ENCODE peak calls at places on chromosomes 1 and 21, in ten cellular contexts. Q is tibial nerve, O is esophagus muscularis mucosa, I is prostate gland, A is suprapubic skin, M is BE2C, H is mucosa of descending colon, C is lower lobe of right lung, W is A673, V is adrenal gland. K is an unnamed sample.

GRCh38 chr1:180250883-180251509 is 20.9 kb downstream of the LHX4 start:
- DNase-seq in Q (no peak), O (no peak), I (no peak), A (no peak), M (no peak), H (no peak), C (no peak), W (no peak), V (no peak), K (no peak)

GRCh38 chr1:239233626-239234025 is 152.7 kb upstream of the CHRM3 start:
- DNase-seq in Q (no peak), O (no peak), I (no peak), A (no peak), M (no peak), H (no peak), C (no peak), W (no peak), V (no peak), K (no peak)

GRCh38 chr1:181936269-181936668 is 125.2 kb downstream of the ZNF648 start:
- DNase-seq in Q (no peak), O (no peak), I (no peak), A (no peak), M (no peak), H (no peak), C (no peak), W (no peak), V (no peak), K (no peak)

GRCh38 chr1:67880056-67880601 is 46.9 kb upstream of the GNG12 start:
- DNase-seq in Q (no peak), O (no peak), I (no peak), A (no peak), M (no peak), H (no peak), C (no peak), W (no peak), V (peak), K (peak)

GRCh38 chr1:78145105-78145580 is 99.4 kb downstream of the GIPC2 start:
- DNase-seq in Q (peak), O (no peak), I (peak), A (no peak), M (peak), H (peak), C (peak), W (peak), V (peak), K (peak)

GRCh38 chr1:145828368-145829016 is 4.5 kb downstream of the POLR3C start:
- DNase-seq in Q (no peak), O (no peak), I (no peak), A (no peak), M (no peak), H (no peak), C (no peak), W (no peak), V (no peak), K (no peak)

GRCh38 chr1:57986432-57986831 is 560.1 kb downstream of the OMA1 start:
- DNase-seq in Q (no peak), O (no peak), I (no peak), A (no peak), M (no peak), H (no peak), C (no peak), W (no peak), V (no peak), K (no peak)

GRCh38 chr1:7409278-7409677 is 361.8 kb upstream of the VAMP3 start:
- DNase-seq in Q (no peak), O (no peak), I (peak), A (peak), M (no peak), H (peak), C (no peak), W (no peak), V (no peak), K (no peak)

GRCh38 chr1:201946224-201946908 is at the start of gene LMOD1:
- DNase-seq in Q (peak), O (peak), I (peak), A (peak), M (peak), H (peak), C (peak), W (peak), V (peak), K (peak)

GRCh38 chr1:70290248-70290647 is 64.3 kb downstream of the ANKRD13C start:
- DNase-seq in Q (no peak), O (no peak), I (no peak), A (no peak), M (no peak), H (no peak), C (no peak), W (no peak), V (no peak), K (no peak)

GRCh38 chr1:246364415-246364941 is 142.6 kb downstream of the SMYD3 start:
- DNase-seq in Q (no peak), O (no peak), I (no peak), A (no peak), M (no peak), H (no peak), C (no peak), W (no peak), V (no peak), K (no peak)
- H3K4me3 ChIP-seq in Q (no peak), O (no peak), I (no peak), A (no peak), M (no peak), H (no peak), C (no peak), W (no peak), V (no peak), K (no peak)

GRCh38 chr1:193183019-193183643 is 3.3 kb downstream of the B3GALT2 start:
- DNase-seq in Q (no peak), O (no peak), I (peak), A (no peak), M (peak), H (no peak), C (no peak), W (peak), V (no peak), K (peak)

GRCh38 chr1:193187114-193187513 is 701 bp upstream of the B3GALT2 start:
- DNase-seq in Q (no peak), O (no peak), I (no peak), A (no peak), M (no peak), H (no peak), C (no peak), W (no peak), V (no peak), K (no peak)

GRCh38 chr1:193184776-193185175 is 1.6 kb downstream of the B3GALT2 start:
- DNase-seq in Q (no peak), O (no peak), I (no peak), A (no peak), M (no peak), H (no peak), C (no peak), W (no peak), V (no peak), K (no peak)

GRCh38 chr1:193185861-193186714 is at the start of gene B3GALT2:
- DNase-seq in Q (no peak), O (no peak), I (peak), A (no peak), M (peak), H (no peak), C (no peak), W (peak), V (peak), K (peak)

DNA sequence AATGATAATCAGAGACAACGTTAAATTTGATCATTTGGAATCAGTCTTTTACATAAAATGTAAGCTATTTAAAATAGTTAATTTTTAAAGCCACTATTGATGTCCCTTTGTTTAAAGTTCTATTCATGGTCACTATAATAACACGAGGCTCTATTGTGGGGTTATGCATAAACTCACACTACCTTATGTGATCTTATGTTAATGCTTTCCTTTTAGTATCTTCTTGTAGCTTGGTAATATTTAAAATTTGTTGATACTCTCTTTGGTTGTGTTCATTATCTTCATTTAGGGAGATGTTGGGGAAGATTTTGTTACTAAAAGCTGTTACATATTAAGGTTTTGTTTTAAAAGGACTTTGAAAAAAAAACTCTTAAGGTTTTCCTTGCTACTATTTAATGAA is 1.2 kb downstream of the B3GALT2 start:
- DNase-seq in Q (no peak), O (no peak), I (no peak), A (no peak), M (no peak), H (no peak), C (no peak), W (no peak), V (no peak), K (no peak)
- H3K4me3 ChIP-seq in Q (peak), O (peak), I (peak), A (peak), M (peak), H (no peak), C (peak), W (peak), V (no peak), K (no peak)

DNA sequence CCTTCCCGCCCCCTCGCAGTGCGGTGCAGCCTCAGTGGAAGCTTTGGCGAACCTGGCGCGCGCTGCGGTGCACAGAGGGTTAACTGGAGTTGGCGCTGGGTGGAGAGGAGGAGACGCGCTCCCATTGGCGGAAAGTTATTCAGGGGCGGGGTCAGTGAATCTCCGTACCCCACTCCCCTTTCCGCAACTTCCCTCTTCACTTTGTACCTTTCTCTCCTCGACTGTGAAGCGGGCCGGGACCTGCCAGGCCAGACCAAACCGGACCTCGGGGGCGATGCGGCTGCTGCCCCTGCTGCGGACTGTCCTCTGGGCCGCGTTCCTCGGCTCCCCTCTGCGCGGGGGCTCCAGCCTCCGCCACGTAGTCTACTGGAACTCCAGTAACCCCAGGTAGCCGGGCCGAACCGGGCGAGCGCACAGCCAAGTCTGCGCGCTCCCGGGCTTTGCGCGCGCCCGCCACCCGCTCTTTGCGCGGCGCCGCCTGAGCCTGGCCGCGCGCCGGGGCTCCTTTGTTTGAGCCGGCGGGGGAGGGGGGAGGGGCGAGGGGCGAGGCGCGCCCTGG is at the start of gene EFNA4:
- DNase-seq in Q (peak), O (peak), I (peak), A (peak), M (peak), H (peak), C (peak), W (peak), V (peak), K (peak)
- H3K4me3 ChIP-seq in Q (peak), O (peak), I (peak), A (peak), M (peak), H (peak), C (peak), W (peak), V (peak), K (peak)

DNA sequence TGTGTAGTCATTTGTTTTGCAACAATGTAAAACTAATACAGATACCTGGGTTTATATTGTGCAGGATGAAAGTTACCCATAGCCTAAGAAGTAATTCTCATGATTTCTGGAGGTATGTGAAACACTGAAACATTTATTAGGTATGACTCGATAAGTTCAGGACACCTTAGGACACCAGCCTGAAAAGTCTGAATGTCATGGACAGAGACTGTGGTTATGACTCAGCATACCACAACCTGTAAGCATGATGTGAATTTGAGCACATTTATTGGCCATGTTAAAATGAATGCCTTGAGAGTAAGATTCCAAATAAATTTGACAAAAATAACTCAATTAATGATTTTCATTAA is 1471.7 kb upstream of the B3GALT2 start:
- DNase-seq in Q (no peak), O (no peak), I (no peak), A (no peak), M (no peak), H (no peak), C (no peak), W (no peak), V (no peak), K (no peak)
- H3K4me3 ChIP-seq in Q (no peak), O (no peak), I (no peak), A (no peak), M (no peak), H (no peak), C (no peak), W (no peak), V (no peak), K (no peak)

GRCh38 chr1:160069460-160070231 is at the start of gene KCNJ10:
- DNase-seq in Q (no peak), O (no peak), I (no peak), A (no peak), M (no peak), H (no peak), C (no peak), W (no peak), V (no peak), K (no peak)

GRCh38 chr1:160070243-160071163 is 543 bp upstream of the KCNJ10 start:
- DNase-seq in Q (peak), O (no peak), I (peak), A (peak), M (peak), H (peak), C (peak), W (peak), V (peak), K (peak)

GRCh38 chr1:160074865-160075264 is 4.9 kb upstream of the KCNJ10 start:
- DNase-seq in Q (no peak), O (no peak), I (no peak), A (no peak), M (no peak), H (no peak), C (no peak), W (no peak), V (no peak), K (no peak)

GRCh38 chr1:160068231-160068630 is 1.7 kb downstream of the KCNJ10 start:
- DNase-seq in Q (no peak), O (no peak), I (no peak), A (no peak), M (no peak), H (no peak), C (no peak), W (no peak), V (no peak), K (no peak)

DNA sequence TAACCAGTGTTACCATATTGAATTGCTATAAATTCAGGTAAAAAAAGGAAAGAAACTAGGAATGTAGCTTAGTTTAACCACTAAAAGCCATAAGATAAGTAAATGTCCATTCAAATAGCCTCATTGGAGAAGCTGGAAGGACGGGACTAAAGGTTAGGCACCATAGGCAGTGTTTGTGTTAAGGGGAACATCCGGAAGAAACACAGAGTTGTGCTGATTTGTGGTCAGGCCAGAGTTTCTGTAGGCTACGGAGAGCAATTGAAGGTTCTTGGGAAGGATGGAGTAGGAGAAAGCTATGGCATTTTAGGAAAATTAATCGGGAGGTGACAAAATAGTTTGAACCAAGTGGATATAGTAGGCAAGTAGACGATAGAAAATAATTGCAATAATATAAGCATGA is 1.3 kb upstream of the KCNJ10 start:
- DNase-seq in Q (no peak), O (no peak), I (no peak), A (no peak), M (no peak), H (no peak), C (no peak), W (no peak), V (no peak), K (no peak)
- H3K4me3 ChIP-seq in Q (no peak), O (no peak), I (no peak), A (no peak), M (no peak), H (no peak), C (no peak), W (no peak), V (no peak), K (no peak)

DNA sequence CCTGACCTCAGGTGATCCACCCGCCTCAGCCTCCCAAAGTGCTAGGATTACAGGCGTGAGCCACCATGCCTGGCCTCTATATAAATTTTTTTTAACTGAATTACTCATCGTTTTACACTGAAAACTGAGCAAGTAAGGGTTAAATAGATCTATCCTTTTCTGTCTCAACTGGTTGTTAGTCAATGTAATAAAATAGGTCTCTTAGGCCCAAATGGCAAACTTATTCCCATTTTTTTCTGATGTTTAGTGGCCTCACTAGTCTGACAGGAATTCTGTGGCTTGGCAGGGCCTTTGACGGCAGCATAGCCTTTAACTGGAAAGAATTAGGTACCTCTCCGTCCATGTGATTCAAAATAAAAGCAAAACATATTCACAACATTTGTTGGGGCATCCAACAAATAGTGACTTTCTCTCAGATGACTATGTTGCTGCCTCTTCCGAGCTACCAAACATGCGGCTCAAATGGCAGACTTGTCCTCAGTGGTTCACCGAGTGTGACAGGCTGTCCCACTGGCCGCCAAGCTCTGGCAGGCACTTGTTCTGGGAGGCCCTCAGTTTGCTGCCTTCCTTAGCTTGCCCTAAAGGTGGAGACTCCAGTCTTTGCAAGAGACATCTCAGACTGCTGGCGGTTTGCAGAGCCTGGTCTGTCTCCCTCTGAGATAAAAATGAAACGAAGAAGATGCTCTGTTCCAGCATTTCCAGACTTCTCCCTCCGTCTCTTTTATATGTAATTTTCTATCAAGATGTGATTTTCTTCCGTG is 17.4 kb downstream of the ATP1A4 start:
- DNase-seq in Q (no peak), O (no peak), I (no peak), A (no peak), M (no peak), H (no peak), C (no peak), W (peak), V (no peak), K (no peak)
- H3K4me3 ChIP-seq in Q (no peak), O (no peak), I (no peak), A (no peak), M (no peak), H (no peak), C (no peak), W (no peak), V (no peak), K (no peak)

DNA sequence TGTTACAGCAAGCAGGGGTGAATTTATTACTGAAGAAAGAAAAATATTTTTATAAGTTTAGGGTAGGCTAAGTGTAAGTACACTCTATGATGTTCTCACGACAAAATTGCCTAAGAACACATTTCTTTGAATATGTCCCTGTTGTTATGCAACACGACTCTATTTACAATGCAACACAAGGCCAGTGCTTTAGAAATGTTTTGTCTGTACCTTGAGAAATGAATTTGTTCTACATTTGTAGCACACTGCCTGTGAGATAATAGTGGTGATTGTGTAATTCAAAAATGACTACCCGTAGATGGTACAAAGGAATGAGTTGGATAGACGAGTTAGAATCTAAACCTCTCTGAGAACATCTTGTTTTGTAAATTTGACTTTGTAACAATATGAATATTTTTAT is 63.7 kb upstream of the IGSF5 start:
- DNase-seq in Q (no peak), O (no peak), I (no peak), A (no peak), M (no peak), H (no peak), C (no peak), W (no peak), V (no peak), K (no peak)
- H3K4me3 ChIP-seq in Q (no peak), O (no peak), I (no peak), A (no peak), M (no peak), H (no peak), C (no peak), W (no peak), V (no peak), K (no peak)

GRCh38 chr1:81519987-81520386 is 280.7 kb upstream of the ADGRL2 start:
- DNase-seq in Q (no peak), O (no peak), I (no peak), A (no peak), M (no peak), H (no peak), C (no peak), W (no peak), V (no peak), K (no peak)

GRCh38 chr1:81513796-81514354 is 286.9 kb upstream of the ADGRL2 start:
- DNase-seq in Q (no peak), O (no peak), I (no peak), A (no peak), M (no peak), H (no peak), C (no peak), W (no peak), V (no peak), K (no peak)

GRCh38 chr1:81512242-81512641 is 288.5 kb upstream of the ADGRL2 start:
- DNase-seq in Q (no peak), O (no peak), I (no peak), A (no peak), M (no peak), H (no peak), C (no peak), W (peak), V (no peak), K (no peak)

GRCh38 chr1:81517987-81518386 is 282.7 kb upstream of the ADGRL2 start:
- DNase-seq in Q (no peak), O (no peak), I (no peak), A (no peak), M (no peak), H (no peak), C (no peak), W (no peak), V (no peak), K (no peak)
- H3K4me3 ChIP-seq in Q (no peak), O (no peak), I (no peak), A (no peak), M (no peak), H (no peak), C (no peak), W (no peak), V (no peak), K (no peak)

DNA sequence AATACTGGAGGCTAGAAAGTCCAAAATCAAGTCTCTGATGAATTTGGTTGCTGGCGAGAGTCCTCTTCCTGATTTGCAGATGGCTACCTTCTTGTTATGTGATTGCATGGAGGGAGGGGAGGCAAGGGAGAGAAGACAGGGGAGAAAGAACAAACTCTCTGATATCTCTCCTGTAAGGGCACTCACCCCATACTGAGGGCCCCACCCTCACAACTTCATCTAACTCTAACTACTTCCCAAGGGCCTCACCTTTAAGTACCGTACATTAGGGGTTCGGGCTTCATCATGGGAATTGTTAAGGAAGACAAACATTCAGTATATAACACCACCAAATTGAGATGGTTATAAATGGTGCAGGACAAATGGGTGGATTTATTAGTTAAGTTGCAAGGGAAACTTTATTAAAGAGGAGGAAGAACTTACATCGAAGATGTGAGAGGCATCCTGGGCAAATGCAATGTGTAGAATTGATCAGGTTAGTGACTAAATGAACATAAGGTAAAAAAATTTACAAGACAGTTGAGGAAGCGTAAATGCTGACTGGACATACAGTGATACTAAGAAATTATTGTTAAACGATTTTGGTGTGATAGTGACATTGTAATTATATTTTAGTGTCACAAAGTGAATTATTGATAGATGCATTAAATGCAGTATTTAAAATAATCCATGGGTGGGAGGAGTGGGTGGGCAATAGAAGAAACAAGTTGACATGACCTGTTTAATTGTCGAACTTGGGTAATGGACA is 10.6 kb downstream of the OR2B11 start:
- DNase-seq in Q (no peak), O (no peak), I (no peak), A (no peak), M (no peak), H (no peak), C (no peak), W (no peak), V (no peak), K (no peak)
- H3K4me3 ChIP-seq in Q (peak), O (peak), I (no peak), A (peak), M (no peak), H (no peak), C (peak), W (peak), V (peak), K (no peak)

K was measured in body of pancreas.